ENCODE peak calls at places on chromosome 19, in four cellular contexts. L is endodermal cell, B is GM23338, I is uterus. J is an unnamed sample.

GRCh38 chr19:17248011-17248776 is 2.5 kb upstream of the NR2F6 start:
- DNase-seq in B (peak), L (peak), I (no peak), J (no peak)

GRCh38 chr19:29188289-29188688 is 24.7 kb downstream of the UQCRFS1 start:
- DNase-seq in B (no peak), I (no peak), L (no peak), J (no peak)

GRCh38 chr19:38392707-38393308 is 4.3 kb downstream of the SPRED3 start:
- DNase-seq in B (no peak), I (no peak), L (no peak), J (no peak)

GRCh38 chr19:46825731-46826055 is 25.0 kb downstream of the AP2S1 start:
- DNase-seq in B (no peak), I (no peak), L (no peak), J (no peak)

GRCh38 chr19:41591951-41592562 is 16.1 kb downstream of the CEACAM21 start:
- DNase-seq in B (peak), L (no peak), I (no peak), J (no peak)

GRCh38 chr19:30718728-30719127 is 346.5 kb downstream of the ZNF536 start:
- DNase-seq in L (no peak), B (no peak), I (no peak), J (no peak)

GRCh38 chr19:29757551-29757950 is 42.5 kb upstream of the C19orf12 start:
- DNase-seq in B (no peak), I (no peak), L (no peak), J (no peak)

GRCh38 chr19:18349524-18350128 is 9.2 kb downstream of the PGPEP1 start:
- DNase-seq in B (peak), L (peak), I (peak), J (no peak)

GRCh38 chr19:2638417-2638940 is 64.0 kb downstream of the GNG7 start:
- DNase-seq in L (no peak), B (no peak), I (no peak), J (no peak)

GRCh38 chr19:43598445-43599240 is 2.2 kb downstream of the ZNF576 start:
- DNase-seq in L (no peak), B (no peak), I (no peak), J (no peak)

GRCh38 chr19:46374526-46375475 is 27.9 kb downstream of the PPP5C start:
- DNase-seq in B (no peak), L (no peak), I (no peak), J (no peak)

GRCh38 chr19:3366761-3367571 is 583 bp downstream of the NFIC start:
- DNase-seq in I (peak), L (peak), B (no peak), J (no peak)

GRCh38 chr19:6667114-6667627 is 2.8 kb downstream of the TNFSF14 start:
- DNase-seq in L (no peak), B (no peak), I (no peak), J (no peak)

GRCh38 chr19:40705362-40705651 is 11.4 kb downstream of the COQ8B start:
- DNase-seq in I (no peak), L (no peak), B (no peak), J (no peak)

GRCh38 chr19:42206871-42207755 is 10.4 kb downstream of the DEDD2 start:
- DNase-seq in B (no peak), L (no peak), I (no peak), J (no peak)

GRCh38 chr19:23882493-23882892 is 32.2 kb upstream of the ZNF726 start:
- DNase-seq in L (no peak), B (no peak), I (no peak), J (no peak)

GRCh38 chr19:13842294-13843103 is 34.4 kb upstream of the NANOS3 start:
- DNase-seq in B (no peak), I (peak), L (peak), J (no peak)

GRCh38 chr19:45404557-45405434 is at the start of gene PPP1R13L:
- DNase-seq in B (peak), I (peak), L (peak), J (peak)

GRCh38 chr19:28472843-28473242 is 740.1 kb downstream of the UQCRFS1 start:
- DNase-seq in L (no peak), I (no peak), B (no peak), J (no peak)

GRCh38 chr19:30052122-30053075 is 110.4 kb downstream of the URI1 start:
- DNase-seq in I (no peak), L (no peak), B (no peak), J (no peak)

GRCh38 chr19:4811328-4812131 is 20.0 kb downstream of the TICAM1 start:
- DNase-seq in L (peak), I (peak), B (peak), J (peak)

GRCh38 chr19:48249502-48250014 is 6.2 kb downstream of the CARD8 start:
- DNase-seq in I (peak), B (no peak), L (no peak), J (no peak)

GRCh38 chr19:32129141-32129540 is 216.3 kb upstream of the ZNF507 start:
- DNase-seq in B (no peak), I (peak), L (no peak), J (no peak)

GRCh38 chr19:29666634-29667389 is 1.6 kb downstream of the PLEKHF1 start:
- DNase-seq in L (peak), I (peak), B (peak), J (no peak)

GRCh38 chr19:5895409-5895808 is 8.2 kb downstream of the NDUFA11 start:
- DNase-seq in I (no peak), L (no peak), B (no peak), J (no peak)

GRCh38 chr19:47497073-47497766 is 13.2 kb upstream of the KPTN start:
- DNase-seq in I (no peak), B (no peak), L (no peak), J (no peak)

GRCh38 chr19:45621389-45621788 is 17.8 kb downstream of the EML2 start:
- DNase-seq in I (no peak), B (no peak), L (no peak), J (no peak)

GRCh38 chr19:47210689-47211316 is 20.2 kb downstream of the BBC3 start:
- DNase-seq in B (peak), I (peak), L (peak), J (peak)

GRCh38 chr19:373391-374182 is 29.0 kb upstream of the MIER2 start:
- DNase-seq in L (peak), B (no peak), I (no peak), J (no peak)

GRCh38 chr19:46603195-46603637 is 2.1 kb downstream of the CALM3 start:
- DNase-seq in I (no peak), L (peak), B (no peak), J (no peak)

GRCh38 chr19:9641810-9642209 is 20.8 kb upstream of the ZNF561 start:
- DNase-seq in L (no peak), B (peak), I (no peak), J (no peak)

GRCh38 chr19:34316741-34317241 is 48.2 kb upstream of the GPI start:
- DNase-seq in B (no peak), I (no peak), L (no peak), J (no peak)

GRCh38 chr19:42250666-42251531 is 4.0 kb downstream of the ERF start:
- DNase-seq in L (no peak), B (no peak), I (peak), J (no peak)

GRCh38 chr19:50459638-50460037 is 16.7 kb upstream of the EMC10 start:
- DNase-seq in I (no peak), B (no peak), L (no peak), J (no peak)
- H3K27ac ChIP-seq in I (no peak), B (no peak), L (no peak), J (no peak)

GRCh38 chr19:7968796-7969559 is 25.5 kb upstream of the TIMM44 start:
- DNase-seq in B (no peak), I (no peak), L (no peak), J (no peak)
- H3K27ac ChIP-seq in B (peak), I (no peak), L (peak), J (no peak)

DNA sequence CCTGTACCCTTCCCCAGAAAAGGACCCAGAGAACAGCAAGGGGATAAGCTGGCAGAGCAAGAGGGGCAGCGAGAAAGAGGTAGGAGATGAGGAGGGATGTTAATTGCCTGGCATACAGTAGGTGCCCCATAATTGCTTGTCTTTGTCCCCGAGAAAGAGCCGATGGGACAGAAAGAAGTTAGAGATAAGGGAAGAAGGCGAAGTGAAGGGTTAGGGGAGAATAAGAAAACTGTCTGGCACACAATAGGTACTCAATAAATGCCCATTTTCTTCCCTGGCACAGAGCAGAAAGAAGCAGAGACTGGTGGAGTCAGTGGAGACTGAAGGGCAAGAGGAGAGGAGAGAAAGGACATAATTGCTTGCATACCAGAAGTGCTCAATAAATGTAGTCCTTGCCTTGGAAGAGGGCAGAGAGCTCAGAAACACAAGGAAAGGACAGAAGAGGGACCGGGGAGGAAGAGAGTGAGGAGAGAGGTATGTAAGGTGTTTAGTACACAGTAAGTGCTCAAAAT is 15.9 kb downstream of the JOSD2 start:
- DNase-seq in I (no peak), L (no peak), B (no peak), J (no peak)
- H3K27ac ChIP-seq in I (no peak), L (no peak), B (no peak), J (peak)

DNA sequence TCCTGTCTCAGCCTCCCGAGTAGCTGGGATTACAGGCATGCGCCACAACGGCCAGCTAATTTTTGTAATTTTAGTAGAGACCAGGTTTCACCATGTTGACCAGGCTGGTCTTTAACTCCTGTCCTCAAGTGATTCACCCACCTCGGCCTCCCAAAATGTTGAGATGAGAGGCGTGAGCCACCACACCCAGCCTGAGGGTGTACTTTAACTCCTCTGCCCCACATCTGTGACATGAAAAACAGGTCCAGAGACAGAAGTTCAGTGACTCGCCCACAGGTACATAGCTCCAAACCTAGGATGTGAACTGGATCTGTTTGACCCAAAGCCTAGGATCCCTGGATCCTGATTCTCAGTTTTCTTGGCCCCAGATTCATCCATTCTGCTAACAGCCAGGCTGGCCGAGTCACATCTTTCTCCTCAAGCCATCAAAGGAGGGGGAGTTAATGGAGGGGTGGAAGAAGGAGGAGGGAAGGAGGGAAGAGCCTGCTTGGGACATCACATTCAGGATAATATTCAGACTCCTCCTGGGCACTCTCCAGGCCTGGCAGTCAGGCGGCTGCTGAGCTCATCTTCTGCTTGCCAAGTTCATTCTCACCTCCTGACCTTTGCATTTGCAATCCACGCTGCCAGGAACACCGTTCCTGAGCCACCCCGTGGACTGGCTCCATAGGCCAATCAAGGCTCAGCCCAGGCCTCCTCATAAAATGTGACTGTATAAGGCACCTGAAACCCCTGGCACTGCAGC is 3.1 kb downstream of the SPC24 start:
- DNase-seq in B (no peak), I (peak), L (no peak), J (no peak)
- H3K27ac ChIP-seq in B (no peak), I (peak), L (no peak), J (no peak)

GRCh38 chr19:16087940-16088339 is 11.6 kb downstream of the TPM4 start:
- DNase-seq in L (no peak), I (no peak), B (no peak), J (no peak)

GRCh38 chr19:16084067-16084685 is 7.9 kb downstream of the TPM4 start:
- DNase-seq in L (peak), B (no peak), I (no peak), J (no peak)

GRCh38 chr19:16088985-16089846 is 12.9 kb downstream of the TPM4 start:
- DNase-seq in I (no peak), B (no peak), L (no peak), J (no peak)

GRCh38 chr19:16088351-16088984 is 12.2 kb downstream of the TPM4 start:
- DNase-seq in L (peak), B (no peak), I (peak), J (peak)

GRCh38 chr19:16085115-16085514 is 8.8 kb downstream of the TPM4 start:
- DNase-seq in I (no peak), L (no peak), B (no peak), J (no peak)
- H3K27ac ChIP-seq in I (peak), L (no peak), B (no peak), J (no peak)

J was measured in substantia nigra.